ENCODE peak calls at places on chromosomes 1 and 21, in nine cellular contexts. D, J, U, I, G, H, S, Z and Q are unnamed samples.

GRCh38 chr1:89946532-89946931 is 48.4 kb upstream of the ZNF326 start:
- DNase-seq in D (no peak), J (no peak), U (no peak), I (no peak), G (no peak), H (no peak), S (no peak), Z (no peak), Q (no peak)

GRCh38 chr1:22044690-22045420 is 7.7 kb upstream of the CDC42 start:
- DNase-seq in D (no peak), J (peak; percentile 86), U (no peak), I (no peak), G (peak; percentile 51), H (no peak), S (no peak), Z (no peak), Q (no peak)

GRCh38 chr1:85440584-85440983 is 24.4 kb downstream of the DDAH1 start:
- DNase-seq in D (no peak), J (no peak), U (no peak), I (no peak), G (no peak), H (no peak), S (no peak), Z (no peak), Q (no peak)

GRCh38 chr21:21730524-21730923 is 732.3 kb downstream of the NCAM2 start:
- DNase-seq in D (no peak), J (no peak), U (no peak), I (no peak), G (no peak), H (no peak), S (no peak), Z (no peak), Q (no peak)

GRCh38 chr1:169105434-169106094 is 926 bp upstream of the ATP1B1 start:
- DNase-seq in D (peak; percentile 88), J (no peak), U (peak; percentile 86), I (peak; percentile 97), G (no peak), H (peak; percentile 70), S (no peak), Z (no peak), Q (peak; percentile 79)

GRCh38 chr1:22275626-22276395 is 132.9 kb upstream of the WNT4 start:
- DNase-seq in D (peak; percentile 58), J (peak; percentile 13), U (peak; percentile 89), I (peak; percentile 81), G (peak; percentile 60), H (peak; percentile 67), S (peak; percentile 12), Z (no peak), Q (peak; percentile 82)

GRCh38 chr1:32919811-32920733 is 18.9 kb upstream of the TMEM54 start:
- DNase-seq in D (no peak), J (peak; percentile 53), U (no peak), I (no peak), G (no peak), H (no peak), S (no peak), Z (no peak), Q (no peak)

GRCh38 chr1:41588334-41588875 is 103.9 kb upstream of the EDN2 start:
- DNase-seq in D (no peak), J (no peak), U (peak; percentile 76), I (no peak), G (no peak), H (no peak), S (no peak), Z (no peak), Q (no peak)

GRCh38 chr1:46991083-46991923 is 32.2 kb upstream of the CYP4X1 start:
- DNase-seq in D (no peak), J (no peak), U (no peak), I (no peak), G (no peak), H (no peak), S (no peak), Z (no peak), Q (no peak)

GRCh38 chr1:153746174-153746573 is 18.3 kb downstream of the INTS3 start:
- DNase-seq in D (peak; percentile 35), J (no peak), U (no peak), I (no peak), G (no peak), H (no peak), S (no peak), Z (no peak), Q (no peak)

GRCh38 chr1:38585971-38586370 is 273.6 kb downstream of the RRAGC start:
- DNase-seq in D (no peak), J (no peak), U (no peak), I (no peak), G (no peak), H (no peak), S (no peak), Z (no peak), Q (no peak)

GRCh38 chr1:202158810-202159533 is 1.4 kb downstream of the PTPN7 start:
- DNase-seq in D (no peak), J (no peak), U (no peak), I (no peak), G (no peak), H (no peak), S (no peak), Z (no peak), Q (no peak)
- TF ChIP-seq CTCF in D (no peak), J (no peak), U (no peak), I (no peak), G (no peak), H (no peak), S (no peak), Z (peak; percentile 59), Q (no peak)

GRCh38 chr1:15741183-15741850 is 982 bp upstream of the TMEM82 start:
- DNase-seq in D (peak; percentile 70), J (peak; percentile 34), U (no peak), I (peak; percentile 95), G (peak; percentile 47), H (peak; percentile 74), S (peak; percentile 15), Z (peak; percentile 33), Q (peak; percentile 75)
- TF ChIP-seq CTCF in D (peak; percentile 64), J (peak; percentile 92), U (peak; percentile 79), I (peak; percentile 74), G (peak; percentile 97), H (peak; percentile 65), S (peak; percentile 84), Z (peak; percentile 89), Q (peak; percentile 67)

GRCh38 chr21:33855190-33855589 is 60.4 kb downstream of the ATP5PO start:
- DNase-seq in D (no peak), J (no peak), U (no peak), I (no peak), G (no peak), H (no peak), S (no peak), Z (no peak), Q (no peak)
- TF ChIP-seq CTCF in D (peak; percentile 42), J (no peak), U (no peak), I (no peak), G (peak; percentile 40), H (no peak), S (peak; percentile 26), Z (peak; percentile 39), Q (no peak)

DNA sequence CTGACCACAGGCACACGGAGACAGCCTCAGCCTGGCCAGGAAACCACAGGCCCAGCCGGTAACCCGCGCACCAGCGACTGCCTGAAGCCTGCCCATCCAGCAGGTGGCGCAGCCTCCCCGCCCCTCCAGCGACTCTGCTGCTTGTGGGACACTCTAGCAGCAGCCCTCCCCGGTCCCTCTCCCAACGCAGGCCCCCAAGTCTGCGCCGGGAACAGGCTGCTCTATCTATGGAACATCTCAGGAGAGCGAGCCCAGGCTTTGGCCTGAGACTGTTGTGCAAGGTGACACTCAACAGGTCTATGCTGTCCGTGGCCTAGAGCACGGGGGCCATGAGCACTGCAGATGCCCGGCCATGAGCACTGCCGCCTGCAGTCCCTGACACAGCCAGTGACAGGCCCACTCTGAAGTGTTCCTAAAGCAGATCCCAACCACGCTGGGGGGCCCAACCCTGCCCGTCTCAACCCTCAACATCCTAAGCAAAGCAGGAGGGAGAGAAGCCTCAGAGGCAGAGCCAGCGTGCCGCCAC is 28.4 kb downstream of the WDR4 start:
- DNase-seq in D (peak; percentile 55), J (no peak), U (peak; percentile 83), I (no peak), G (peak; percentile 5), H (peak; percentile 23), S (no peak), Z (no peak), Q (peak; percentile 21)
- TF ChIP-seq CTCF in D (peak; percentile 51), J (peak; percentile 31), U (peak; percentile 43), I (no peak), G (peak; percentile 62), H (peak; percentile 32), S (peak; percentile 50), Z (peak; percentile 58), Q (peak; percentile 28)

DNA sequence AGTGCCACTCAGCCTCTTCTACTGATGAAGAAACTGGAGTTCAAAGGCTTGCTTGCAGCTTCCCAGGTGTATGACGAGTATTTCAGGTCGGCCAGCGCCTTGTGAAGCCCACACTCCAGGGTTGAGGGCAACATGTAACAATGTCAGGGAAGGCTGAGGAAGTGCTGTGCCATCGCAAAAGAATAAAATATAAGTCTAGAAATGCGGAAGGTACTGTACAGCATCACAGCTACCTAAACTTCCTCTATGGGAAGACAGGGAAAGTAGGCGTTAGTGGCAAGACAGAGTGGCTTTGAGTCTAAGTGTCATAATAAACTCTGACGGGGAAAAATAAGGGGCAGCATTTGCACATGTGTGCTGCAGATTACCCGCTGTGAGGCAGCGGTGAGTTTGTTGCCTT is 28.9 kb downstream of the DOP1B start:
- DNase-seq in D (no peak), J (no peak), U (no peak), I (no peak), G (no peak), H (no peak), S (no peak), Z (no peak), Q (no peak)
- TF ChIP-seq CTCF in D (no peak), J (no peak), U (no peak), I (no peak), G (no peak), H (no peak), S (no peak), Z (no peak), Q (no peak)

GRCh38 chr1:25810341-25811299 is 9.1 kb upstream of the MTFR1L start:
- DNase-seq in D (peak; percentile 66), J (no peak), U (peak; percentile 93), I (peak; percentile 85), G (peak; percentile 47), H (peak; percentile 54), S (no peak), Z (no peak), Q (peak; percentile 93)
- TF ChIP-seq CTCF in D (peak; percentile 70), J (peak; percentile 88), U (peak; percentile 94), I (peak; percentile 82), G (peak; percentile 95), H (peak; percentile 74), S (peak; percentile 91), Z (peak; percentile 97), Q (peak; percentile 88)

DNA sequence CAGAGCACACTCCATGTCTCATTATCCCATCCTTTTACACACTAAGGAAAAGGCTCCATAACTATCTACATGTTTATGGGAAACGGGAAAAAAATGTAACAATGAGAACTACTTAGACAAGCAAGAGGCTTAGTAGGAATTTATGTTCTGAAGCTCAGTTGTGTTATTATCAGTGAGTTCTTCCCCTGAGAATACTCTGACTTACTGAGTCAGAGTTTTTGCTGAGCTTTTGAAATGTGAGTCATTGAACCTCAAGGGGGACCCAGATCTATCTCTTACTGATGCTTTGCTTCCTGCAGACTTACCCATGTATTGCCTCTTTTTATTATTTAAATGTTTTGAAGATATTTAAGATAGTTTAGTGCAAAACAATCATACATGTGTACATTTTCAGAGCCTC is 20.1 kb downstream of the CFHR5 start:
- DNase-seq in D (no peak), J (no peak), U (no peak), I (no peak), G (peak; percentile 77), H (no peak), S (no peak), Z (no peak), Q (no peak)
- TF ChIP-seq CTCF in D (no peak), J (no peak), U (no peak), I (no peak), G (no peak), H (no peak), S (no peak), Z (no peak), Q (no peak)